ENCODE peak calls at places on chromosome 11, in seven cellular contexts. One of them, this sample, is unnamed.

GRCh38 chr11:88016392-88017020 is 158.7 kb downstream of the RAB38 start:
- DNase-seq in activated CD8-positive, alpha-beta memory T cell treated with anti-CD3 and anti-CD28 coated beads for 4 hours: peak
- DNase-seq in stimulated activated CD8-positive, alpha-beta memory T cell treated with anti-CD3 and anti-CD28 coated beads, Interleukin-15, amount 100 ng/mL, for 48 hours: peak
- DNase-seq in cerebellum: no peak
- DNase-seq in GM06990: peak
- DNase-seq in epithelial cell of esophagus: peak
- DNase-seq in stimulated activated CD4-positive, alpha-beta T cell treated with anti-CD3 and anti-CD28 coated beads, Interleukin-15, amount 100 ng/mL, for 1 hour: no peak
- DNase-seq in this sample: peak

GRCh38 chr11:83693279-83693992 is 407.3 kb upstream of the CCDC90B start:
- DNase-seq in activated CD8-positive, alpha-beta memory T cell treated with anti-CD3 and anti-CD28 coated beads for 4 hours: no peak
- DNase-seq in GM06990: no peak
- DNase-seq in stimulated activated CD8-positive, alpha-beta memory T cell treated with anti-CD3 and anti-CD28 coated beads, Interleukin-15, amount 100 ng/mL, for 48 hours: no peak
- DNase-seq in stimulated activated CD4-positive, alpha-beta T cell treated with anti-CD3 and anti-CD28 coated beads, Interleukin-15, amount 100 ng/mL, for 1 hour: no peak
- DNase-seq in epithelial cell of esophagus: no peak
- DNase-seq in cerebellum: no peak
- DNase-seq in this sample: no peak

GRCh38 chr11:13837286-13837685 is 125.2 kb upstream of the SPON1 start:
- DNase-seq in epithelial cell of esophagus: peak
- DNase-seq in stimulated activated CD4-positive, alpha-beta T cell treated with anti-CD3 and anti-CD28 coated beads, Interleukin-15, amount 100 ng/mL, for 1 hour: no peak
- DNase-seq in stimulated activated CD8-positive, alpha-beta memory T cell treated with anti-CD3 and anti-CD28 coated beads, Interleukin-15, amount 100 ng/mL, for 48 hours: no peak
- DNase-seq in GM06990: no peak
- DNase-seq in activated CD8-positive, alpha-beta memory T cell treated with anti-CD3 and anti-CD28 coated beads for 4 hours: no peak
- DNase-seq in cerebellum: no peak
- DNase-seq in this sample: no peak

GRCh38 chr11:117950320-117950719 is 21.1 kb upstream of the TMPRSS13 start:
- DNase-seq in cerebellum: no peak
- DNase-seq in stimulated activated CD4-positive, alpha-beta T cell treated with anti-CD3 and anti-CD28 coated beads, Interleukin-15, amount 100 ng/mL, for 1 hour: peak
- DNase-seq in epithelial cell of esophagus: no peak
- DNase-seq in GM06990: no peak
- DNase-seq in stimulated activated CD8-positive, alpha-beta memory T cell treated with anti-CD3 and anti-CD28 coated beads, Interleukin-15, amount 100 ng/mL, for 48 hours: no peak
- DNase-seq in activated CD8-positive, alpha-beta memory T cell treated with anti-CD3 and anti-CD28 coated beads for 4 hours: peak
- DNase-seq in this sample: no peak

GRCh38 chr11:69922015-69922595 is 102.9 kb upstream of the FGF3 start:
- DNase-seq in stimulated activated CD8-positive, alpha-beta memory T cell treated with anti-CD3 and anti-CD28 coated beads, Interleukin-15, amount 100 ng/mL, for 48 hours: no peak
- DNase-seq in activated CD8-positive, alpha-beta memory T cell treated with anti-CD3 and anti-CD28 coated beads for 4 hours: no peak
- DNase-seq in GM06990: no peak
- DNase-seq in stimulated activated CD4-positive, alpha-beta T cell treated with anti-CD3 and anti-CD28 coated beads, Interleukin-15, amount 100 ng/mL, for 1 hour: no peak
- DNase-seq in epithelial cell of esophagus: no peak
- DNase-seq in cerebellum: no peak
- DNase-seq in this sample: no peak

GRCh38 chr11:34706709-34707461 is 86.0 kb downstream of the EHF start:
- DNase-seq in cerebellum: no peak
- DNase-seq in activated CD8-positive, alpha-beta memory T cell treated with anti-CD3 and anti-CD28 coated beads for 4 hours: no peak
- DNase-seq in stimulated activated CD4-positive, alpha-beta T cell treated with anti-CD3 and anti-CD28 coated beads, Interleukin-15, amount 100 ng/mL, for 1 hour: no peak
- DNase-seq in GM06990: no peak
- DNase-seq in epithelial cell of esophagus: peak
- DNase-seq in stimulated activated CD8-positive, alpha-beta memory T cell treated with anti-CD3 and anti-CD28 coated beads, Interleukin-15, amount 100 ng/mL, for 48 hours: no peak
- DNase-seq in this sample: no peak

GRCh38 chr11:32571039-32571438 is 12.6 kb upstream of the EIF3M start:
- DNase-seq in stimulated activated CD8-positive, alpha-beta memory T cell treated with anti-CD3 and anti-CD28 coated beads, Interleukin-15, amount 100 ng/mL, for 48 hours: no peak
- DNase-seq in activated CD8-positive, alpha-beta memory T cell treated with anti-CD3 and anti-CD28 coated beads for 4 hours: no peak
- DNase-seq in cerebellum: no peak
- DNase-seq in GM06990: no peak
- DNase-seq in stimulated activated CD4-positive, alpha-beta T cell treated with anti-CD3 and anti-CD28 coated beads, Interleukin-15, amount 100 ng/mL, for 1 hour: no peak
- DNase-seq in epithelial cell of esophagus: no peak
- DNase-seq in this sample: no peak

GRCh38 chr11:64251722-64251985 is 324 bp downstream of the PLCB3 start:
- DNase-seq in cerebellum: no peak
- DNase-seq in activated CD8-positive, alpha-beta memory T cell treated with anti-CD3 and anti-CD28 coated beads for 4 hours: no peak
- DNase-seq in epithelial cell of esophagus: no peak
- DNase-seq in GM06990: no peak
- DNase-seq in stimulated activated CD8-positive, alpha-beta memory T cell treated with anti-CD3 and anti-CD28 coated beads, Interleukin-15, amount 100 ng/mL, for 48 hours: no peak
- DNase-seq in stimulated activated CD4-positive, alpha-beta T cell treated with anti-CD3 and anti-CD28 coated beads, Interleukin-15, amount 100 ng/mL, for 1 hour: no peak
- DNase-seq in this sample: no peak

GRCh38 chr11:103714246-103714645 is 322.2 kb upstream of the DDI1 start:
- DNase-seq in GM06990: no peak
- DNase-seq in stimulated activated CD8-positive, alpha-beta memory T cell treated with anti-CD3 and anti-CD28 coated beads, Interleukin-15, amount 100 ng/mL, for 48 hours: no peak
- DNase-seq in cerebellum: no peak
- DNase-seq in stimulated activated CD4-positive, alpha-beta T cell treated with anti-CD3 and anti-CD28 coated beads, Interleukin-15, amount 100 ng/mL, for 1 hour: no peak
- DNase-seq in activated CD8-positive, alpha-beta memory T cell treated with anti-CD3 and anti-CD28 coated beads for 4 hours: no peak
- DNase-seq in epithelial cell of esophagus: peak
- DNase-seq in this sample: peak

GRCh38 chr11:67604815-67605214 is 1.9 kb upstream of the NDUFV1 start:
- DNase-seq in epithelial cell of esophagus: no peak
- DNase-seq in stimulated activated CD4-positive, alpha-beta T cell treated with anti-CD3 and anti-CD28 coated beads, Interleukin-15, amount 100 ng/mL, for 1 hour: no peak
- DNase-seq in GM06990: no peak
- DNase-seq in activated CD8-positive, alpha-beta memory T cell treated with anti-CD3 and anti-CD28 coated beads for 4 hours: no peak
- DNase-seq in cerebellum: no peak
- DNase-seq in stimulated activated CD8-positive, alpha-beta memory T cell treated with anti-CD3 and anti-CD28 coated beads, Interleukin-15, amount 100 ng/mL, for 48 hours: no peak
- DNase-seq in this sample: no peak

GRCh38 chr11:118696673-118697226 is 17.3 kb upstream of the TREH start:
- DNase-seq in GM06990: no peak
- DNase-seq in cerebellum: no peak
- DNase-seq in epithelial cell of esophagus: no peak
- DNase-seq in stimulated activated CD8-positive, alpha-beta memory T cell treated with anti-CD3 and anti-CD28 coated beads, Interleukin-15, amount 100 ng/mL, for 48 hours: no peak
- DNase-seq in activated CD8-positive, alpha-beta memory T cell treated with anti-CD3 and anti-CD28 coated beads for 4 hours: no peak
- DNase-seq in stimulated activated CD4-positive, alpha-beta T cell treated with anti-CD3 and anti-CD28 coated beads, Interleukin-15, amount 100 ng/mL, for 1 hour: no peak
- DNase-seq in this sample: no peak

GRCh38 chr11:23605001-23605400 is 744.7 kb upstream of the CCDC179 start:
- DNase-seq in GM06990: no peak
- DNase-seq in activated CD8-positive, alpha-beta memory T cell treated with anti-CD3 and anti-CD28 coated beads for 4 hours: no peak
- DNase-seq in stimulated activated CD4-positive, alpha-beta T cell treated with anti-CD3 and anti-CD28 coated beads, Interleukin-15, amount 100 ng/mL, for 1 hour: no peak
- DNase-seq in stimulated activated CD8-positive, alpha-beta memory T cell treated with anti-CD3 and anti-CD28 coated beads, Interleukin-15, amount 100 ng/mL, for 48 hours: no peak
- DNase-seq in cerebellum: no peak
- DNase-seq in epithelial cell of esophagus: no peak
- DNase-seq in this sample: no peak

GRCh38 chr11:102927624-102927990 is 27.9 kb downstream of the MMP13 start:
- DNase-seq in cerebellum: no peak
- DNase-seq in stimulated activated CD8-positive, alpha-beta memory T cell treated with anti-CD3 and anti-CD28 coated beads, Interleukin-15, amount 100 ng/mL, for 48 hours: no peak
- DNase-seq in activated CD8-positive, alpha-beta memory T cell treated with anti-CD3 and anti-CD28 coated beads for 4 hours: no peak
- DNase-seq in stimulated activated CD4-positive, alpha-beta T cell treated with anti-CD3 and anti-CD28 coated beads, Interleukin-15, amount 100 ng/mL, for 1 hour: no peak
- DNase-seq in GM06990: no peak
- DNase-seq in epithelial cell of esophagus: no peak
- DNase-seq in this sample: no peak

GRCh38 chr11:27296406-27296994 is 66.5 kb downstream of the CCDC34 start:
- DNase-seq in activated CD8-positive, alpha-beta memory T cell treated with anti-CD3 and anti-CD28 coated beads for 4 hours: no peak
- DNase-seq in GM06990: no peak
- DNase-seq in stimulated activated CD4-positive, alpha-beta T cell treated with anti-CD3 and anti-CD28 coated beads, Interleukin-15, amount 100 ng/mL, for 1 hour: no peak
- DNase-seq in cerebellum: peak
- DNase-seq in stimulated activated CD8-positive, alpha-beta memory T cell treated with anti-CD3 and anti-CD28 coated beads, Interleukin-15, amount 100 ng/mL, for 48 hours: no peak
- DNase-seq in epithelial cell of esophagus: peak
- DNase-seq in this sample: peak